ENCODE peak calls at places on chromosomes 4 and X, in seven cellular contexts. One of them, this sample, is unnamed.

GRCh38 chr4:152778656-152779512 is 646 bp downstream of the TIGD4 start:
- DNase-seq in HCT116: no peak
- DNase-seq in tibial artery: peak; percentile 31
- DNase-seq in colonic mucosa: peak; percentile 50
- DNase-seq in epithelial cell of proximal tubule: no peak
- DNase-seq in cardiac fibroblast: peak; percentile 28
- DNase-seq in upper lobe of right lung: no peak
- DNase-seq in this sample: peak; percentile 14

GRCh38 chr4:87032884-87033533 is 98.2 kb downstream of the AFF1 start:
- DNase-seq in epithelial cell of proximal tubule: no peak
- DNase-seq in cardiac fibroblast: peak; percentile 94
- DNase-seq in colonic mucosa: no peak
- DNase-seq in tibial artery: no peak
- DNase-seq in upper lobe of right lung: no peak
- DNase-seq in HCT116: no peak
- DNase-seq in this sample: peak; percentile 86

GRCh38 chr4:88675543-88675942 is 22.1 kb downstream of the NAP1L5 start:
- DNase-seq in HCT116: no peak
- DNase-seq in upper lobe of right lung: no peak
- DNase-seq in cardiac fibroblast: no peak
- DNase-seq in tibial artery: no peak
- DNase-seq in epithelial cell of proximal tubule: no peak
- DNase-seq in colonic mucosa: no peak
- DNase-seq in this sample: no peak

GRCh38 chrX:122943918-122944317 is 240.2 kb upstream of the GRIA3 start:
- DNase-seq in cardiac fibroblast: no peak
- DNase-seq in HCT116: no peak
- DNase-seq in tibial artery: no peak
- DNase-seq in epithelial cell of proximal tubule: no peak
- DNase-seq in colonic mucosa: no peak
- DNase-seq in upper lobe of right lung: no peak
- DNase-seq in this sample: peak; percentile 13

GRCh38 chrX:39896951-39897740 is 200.6 kb downstream of the BCOR start:
- DNase-seq in epithelial cell of proximal tubule: no peak
- DNase-seq in upper lobe of right lung: no peak
- DNase-seq in tibial artery: peak; percentile 30
- DNase-seq in cardiac fibroblast: peak; percentile 71
- DNase-seq in HCT116: no peak
- DNase-seq in colonic mucosa: no peak
- DNase-seq in this sample: peak; percentile 86

GRCh38 chrX:39158801-39159657 is 357.8 kb downstream of the MID1IP1 start:
- DNase-seq in colonic mucosa: no peak
- DNase-seq in epithelial cell of proximal tubule: no peak
- DNase-seq in cardiac fibroblast: peak; percentile 33
- DNase-seq in upper lobe of right lung: peak; percentile 60
- DNase-seq in tibial artery: no peak
- DNase-seq in HCT116: no peak
- DNase-seq in this sample: no peak

GRCh38 chrX:130716822-130717405 is 186.1 kb downstream of the ENOX2 start:
- DNase-seq in colonic mucosa: no peak
- DNase-seq in HCT116: no peak
- DNase-seq in tibial artery: no peak
- DNase-seq in cardiac fibroblast: peak; percentile 43
- DNase-seq in upper lobe of right lung: no peak
- DNase-seq in epithelial cell of proximal tubule: no peak
- DNase-seq in this sample: peak; percentile 23

GRCh38 chr4:104494161-104494560 is 533 bp downstream of the CXXC4 start:
- DNase-seq in tibial artery: no peak
- DNase-seq in HCT116: no peak
- DNase-seq in upper lobe of right lung: no peak
- DNase-seq in epithelial cell of proximal tubule: no peak
- DNase-seq in colonic mucosa: no peak
- DNase-seq in cardiac fibroblast: no peak
- DNase-seq in this sample: no peak

GRCh38 chrX:72297953-72298730 is 7.6 kb downstream of the CITED1 start:
- DNase-seq in HCT116: no peak
- DNase-seq in upper lobe of right lung: no peak
- DNase-seq in colonic mucosa: no peak
- DNase-seq in tibial artery: no peak
- DNase-seq in cardiac fibroblast: peak; percentile 28
- DNase-seq in epithelial cell of proximal tubule: no peak
- DNase-seq in this sample: no peak

GRCh38 chr4:105626846-105627245 is 74.4 kb downstream of the ARHGEF38 start:
- DNase-seq in cardiac fibroblast: no peak
- DNase-seq in upper lobe of right lung: no peak
- DNase-seq in tibial artery: no peak
- DNase-seq in epithelial cell of proximal tubule: no peak
- DNase-seq in HCT116: no peak
- DNase-seq in colonic mucosa: no peak
- DNase-seq in this sample: no peak

GRCh38 chr4:185201983-185202962 is 1.5 kb downstream of the CFAP97 start:
- DNase-seq in upper lobe of right lung: no peak
- DNase-seq in tibial artery: no peak
- DNase-seq in HCT116: no peak
- DNase-seq in epithelial cell of proximal tubule: no peak
- DNase-seq in colonic mucosa: peak; percentile 39
- DNase-seq in cardiac fibroblast: peak; percentile 83
- DNase-seq in this sample: peak; percentile 38

GRCh38 chr4:23972805-23973204 is 83.0 kb upstream of the PPARGC1A start:
- DNase-seq in tibial artery: no peak
- DNase-seq in HCT116: no peak
- DNase-seq in cardiac fibroblast: peak; percentile 5
- DNase-seq in epithelial cell of proximal tubule: no peak
- DNase-seq in colonic mucosa: no peak
- DNase-seq in upper lobe of right lung: no peak
- DNase-seq in this sample: no peak

GRCh38 chr4:8306511-8307021 is 37.0 kb downstream of the HTRA3 start:
- DNase-seq in colonic mucosa: no peak
- DNase-seq in tibial artery: peak; percentile 22
- DNase-seq in upper lobe of right lung: peak; percentile 46
- DNase-seq in HCT116: no peak
- DNase-seq in epithelial cell of proximal tubule: no peak
- DNase-seq in cardiac fibroblast: peak; percentile 24
- DNase-seq in this sample: peak; percentile 12

GRCh38 chr4:2354127-2354526 is 64.3 kb downstream of the ZFYVE28 start:
- DNase-seq in upper lobe of right lung: no peak
- DNase-seq in epithelial cell of proximal tubule: no peak
- DNase-seq in cardiac fibroblast: peak; percentile 30
- DNase-seq in colonic mucosa: no peak
- DNase-seq in tibial artery: no peak
- DNase-seq in HCT116: no peak
- DNase-seq in this sample: no peak

GRCh38 chrX:53939127-53939526 is 105.1 kb downstream of the PHF8 start:
- DNase-seq in colonic mucosa: no peak
- DNase-seq in tibial artery: no peak
- DNase-seq in epithelial cell of proximal tubule: no peak
- DNase-seq in upper lobe of right lung: no peak
- DNase-seq in HCT116: no peak
- DNase-seq in cardiac fibroblast: no peak
- DNase-seq in this sample: no peak

GRCh38 chr4:150072906-150073714 is 5.1 kb upstream of the DCLK2 start:
- DNase-seq in HCT116: no peak
- DNase-seq in upper lobe of right lung: no peak
- DNase-seq in cardiac fibroblast: peak; percentile 92
- DNase-seq in tibial artery: no peak
- DNase-seq in epithelial cell of proximal tubule: peak; percentile 40
- DNase-seq in colonic mucosa: no peak
- DNase-seq in this sample: peak; percentile 98

GRCh38 chrX:132488819-132489255 is at the start of gene MBNL3:
- DNase-seq in colonic mucosa: peak; percentile 62
- DNase-seq in epithelial cell of proximal tubule: no peak
- DNase-seq in cardiac fibroblast: peak; percentile 64
- DNase-seq in HCT116: no peak
- DNase-seq in upper lobe of right lung: peak; percentile 78
- DNase-seq in tibial artery: peak; percentile 44
- DNase-seq in this sample: peak; percentile 31

GRCh38 chr4:9594948-9595347 is 150.7 kb downstream of the DEFB131A start:
- DNase-seq in tibial artery: no peak
- DNase-seq in epithelial cell of proximal tubule: no peak
- DNase-seq in colonic mucosa: no peak
- DNase-seq in upper lobe of right lung: no peak
- DNase-seq in cardiac fibroblast: no peak
- DNase-seq in HCT116: no peak
- DNase-seq in this sample: no peak

GRCh38 chr4:96729641-96730040 is 889.7 kb downstream of the PDHA2 start:
- DNase-seq in epithelial cell of proximal tubule: no peak
- DNase-seq in cardiac fibroblast: peak; percentile 44
- DNase-seq in colonic mucosa: no peak
- DNase-seq in upper lobe of right lung: no peak
- DNase-seq in tibial artery: no peak
- DNase-seq in HCT116: no peak
- DNase-seq in this sample: no peak

GRCh38 chr4:148214529-148215166 is 227.6 kb downstream of the NR3C2 start:
- DNase-seq in upper lobe of right lung: no peak
- DNase-seq in colonic mucosa: no peak
- DNase-seq in cardiac fibroblast: no peak
- DNase-seq in epithelial cell of proximal tubule: no peak
- DNase-seq in HCT116: no peak
- DNase-seq in tibial artery: peak; percentile 48
- DNase-seq in this sample: peak; percentile 52
- H3K4me3 ChIP-seq in upper lobe of right lung: no peak overlapping the region
- H3K4me3 ChIP-seq in colonic mucosa: no peak overlapping the region
- H3K4me3 ChIP-seq in cardiac fibroblast: no peak overlapping the region
- H3K4me3 ChIP-seq in epithelial cell of proximal tubule: no peak overlapping the region
- H3K4me3 ChIP-seq in HCT116: no peak overlapping the region
- H3K4me3 ChIP-seq in tibial artery: peak overlapping the region; percentile 33
- H3K4me3 ChIP-seq in this sample: no peak overlapping the region

DNA sequence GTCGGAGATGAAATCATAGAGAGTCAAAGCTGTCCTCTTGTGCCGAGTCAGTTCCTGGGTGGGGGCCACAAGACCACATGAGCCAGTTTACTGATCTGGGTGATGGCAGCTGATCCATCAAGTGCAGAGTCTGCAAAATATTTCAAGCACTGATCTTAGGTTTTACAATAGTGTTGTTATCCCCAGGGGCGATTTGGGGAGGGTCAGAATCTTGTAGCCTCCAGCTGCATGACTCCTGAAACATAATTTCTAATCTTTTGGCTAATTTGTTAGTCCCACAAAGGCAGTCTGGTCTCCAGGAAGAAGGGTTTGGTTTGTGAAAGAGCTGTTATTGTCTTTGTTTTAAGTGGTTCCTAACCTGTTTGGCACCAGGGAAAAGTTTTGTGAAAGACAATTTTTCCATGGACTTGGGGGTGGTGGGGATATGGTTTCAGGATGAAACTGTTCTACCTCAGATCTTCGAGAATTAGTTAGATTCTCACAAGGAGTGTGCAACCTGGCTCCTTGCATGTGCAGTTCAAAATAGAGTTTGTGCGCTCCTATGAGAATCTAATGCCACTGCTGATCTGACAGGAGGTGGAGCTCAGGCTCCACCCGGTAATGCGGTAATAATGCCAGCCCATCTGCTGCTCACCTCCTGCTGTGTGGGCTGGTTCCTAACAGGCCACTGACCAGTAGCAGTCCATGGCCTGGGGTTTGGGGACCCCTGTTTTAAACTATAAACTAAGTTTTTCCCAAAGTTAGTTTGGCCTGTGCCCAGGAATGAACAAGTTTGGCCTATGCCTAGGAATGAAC is 29.2 kb downstream of the METAP1 start:
- DNase-seq in HCT116: no peak
- DNase-seq in cardiac fibroblast: no peak
- DNase-seq in colonic mucosa: peak; percentile 67
- DNase-seq in upper lobe of right lung: no peak
- DNase-seq in tibial artery: no peak
- DNase-seq in epithelial cell of proximal tubule: no peak
- DNase-seq in this sample: no peak
- TF ChIP-seq CTCF in HCT116: no peak
- TF ChIP-seq CTCF in cardiac fibroblast: no peak
- TF ChIP-seq CTCF in colonic mucosa: no peak
- TF ChIP-seq CTCF in upper lobe of right lung: no peak
- TF ChIP-seq CTCF in tibial artery: no peak
- TF ChIP-seq CTCF in epithelial cell of proximal tubule: peak; percentile 36
- TF ChIP-seq CTCF in this sample: no peak

GRCh38 chr4:61199869-61200194 is 294 bp upstream of the ADGRL3 start:
- DNase-seq in upper lobe of right lung: no peak
- DNase-seq in cardiac fibroblast: no peak
- DNase-seq in HCT116: no peak
- DNase-seq in epithelial cell of proximal tubule: no peak
- DNase-seq in tibial artery: no peak
- DNase-seq in colonic mucosa: no peak
- DNase-seq in this sample: no peak

GRCh38 chr4:61201562-61202099 is 1.5 kb downstream of the ADGRL3 start:
- DNase-seq in HCT116: no peak
- DNase-seq in epithelial cell of proximal tubule: no peak
- DNase-seq in cardiac fibroblast: peak; percentile 4
- DNase-seq in upper lobe of right lung: no peak
- DNase-seq in tibial artery: no peak
- DNase-seq in colonic mucosa: no peak
- DNase-seq in this sample: no peak

GRCh38 chr4:61200195-61200990 is at the start of gene ADGRL3:
- DNase-seq in colonic mucosa: peak; percentile 19
- DNase-seq in upper lobe of right lung: no peak
- DNase-seq in HCT116: no peak
- DNase-seq in epithelial cell of proximal tubule: no peak
- DNase-seq in cardiac fibroblast: peak; percentile 48
- DNase-seq in tibial artery: peak; percentile 30
- DNase-seq in this sample: no peak

GRCh38 chr4:61202100-61202637 is 2.0 kb downstream of the ADGRL3 start:
- DNase-seq in colonic mucosa: no peak
- DNase-seq in upper lobe of right lung: no peak
- DNase-seq in epithelial cell of proximal tubule: no peak
- DNase-seq in HCT116: no peak
- DNase-seq in cardiac fibroblast: peak; percentile 9
- DNase-seq in tibial artery: peak; percentile 24
- DNase-seq in this sample: no peak

GRCh38 chr4:61200991-61201526 is 933 bp downstream of the ADGRL3 start:
- DNase-seq in tibial artery: peak; percentile 37
- DNase-seq in colonic mucosa: no peak
- DNase-seq in epithelial cell of proximal tubule: no peak
- DNase-seq in HCT116: no peak
- DNase-seq in upper lobe of right lung: no peak
- DNase-seq in cardiac fibroblast: peak; percentile 38
- DNase-seq in this sample: no peak
- H3K4me3 ChIP-seq in tibial artery: peak overlapping the region; percentile 89
- H3K4me3 ChIP-seq in colonic mucosa: peak overlapping the region; percentile 30
- H3K4me3 ChIP-seq in epithelial cell of proximal tubule: peak overlapping the region; percentile 35
- H3K4me3 ChIP-seq in HCT116: no peak overlapping the region
- H3K4me3 ChIP-seq in upper lobe of right lung: peak overlapping the region; percentile 52
- H3K4me3 ChIP-seq in cardiac fibroblast: peak overlapping the region; percentile 73
- H3K4me3 ChIP-seq in this sample: no peak overlapping the region

DNA sequence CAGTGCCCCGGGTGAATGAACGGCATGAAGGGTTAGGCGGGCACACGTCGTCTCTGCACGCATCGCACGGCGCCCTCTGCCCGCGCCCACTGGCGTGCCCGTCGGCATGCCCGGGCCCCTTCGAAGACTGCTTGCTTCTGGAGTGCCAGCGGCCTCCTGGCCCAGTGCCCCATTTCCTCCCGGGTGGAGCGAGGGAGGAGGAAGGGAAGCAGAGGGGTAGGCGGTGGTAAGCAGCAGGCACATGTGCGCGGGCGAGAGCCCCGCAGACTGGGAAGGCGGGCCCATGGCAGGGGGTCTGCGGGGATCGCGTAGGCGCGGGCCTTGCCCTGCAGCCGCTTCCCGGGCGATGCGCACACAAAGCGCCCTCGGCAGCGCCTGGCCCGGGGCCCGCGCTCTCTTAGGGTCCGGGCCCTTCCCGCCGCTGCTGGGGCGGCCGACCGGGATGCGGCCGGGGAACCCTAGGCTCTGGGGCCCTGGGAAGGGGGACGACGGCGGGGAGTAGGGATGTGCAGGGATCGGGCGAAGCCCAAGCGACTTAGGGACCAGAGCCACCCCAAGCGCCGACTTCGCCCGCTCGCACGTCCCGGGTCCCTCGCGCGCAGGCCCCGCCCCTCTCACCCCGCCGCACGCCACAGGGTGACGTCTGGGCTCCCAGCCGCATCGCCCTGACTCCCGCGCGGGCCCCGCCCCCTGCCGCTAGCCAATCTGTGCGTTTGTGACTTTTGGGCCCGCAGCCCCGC is 866 bp upstream of the EMD start:
- DNase-seq in epithelial cell of proximal tubule: no peak
- DNase-seq in upper lobe of right lung: peak; percentile 86
- DNase-seq in colonic mucosa: peak; percentile 67
- DNase-seq in HCT116: no peak
- DNase-seq in tibial artery: peak; percentile 63
- DNase-seq in cardiac fibroblast: peak; percentile 76
- DNase-seq in this sample: peak; percentile 59
- TF ChIP-seq CTCF in epithelial cell of proximal tubule: no peak
- TF ChIP-seq CTCF in upper lobe of right lung: no peak
- TF ChIP-seq CTCF in colonic mucosa: no peak
- TF ChIP-seq CTCF in HCT116: no peak
- TF ChIP-seq CTCF in tibial artery: no peak
- TF ChIP-seq CTCF in cardiac fibroblast: no peak
- TF ChIP-seq CTCF in this sample: no peak

This sample was measured in AG10803.